ENCODE peak calls at places on chromosomes 5 and 9, in seven cellular contexts. R is SW 1271, V is transverse colon, N is NCI-H2081 treated with DMSO at 0.1 percent for 48 hours, A is prostate gland, B is C1 segment of cervical spinal cord, P is mucosa of descending colon. K is an unnamed sample.

GRCh38 chr5:91296691-91297143 is 86.4 kb downstream of the ARRDC3 start:
- DNase-seq in A (no peak), V (no peak), P (no peak), B (no peak), N (no peak), R (no peak), K (no peak)

GRCh38 chr5:158317507-158317906 is 458.6 kb upstream of the CLINT1 start:
- DNase-seq in A (peak), V (peak), B (no peak), P (peak), N (no peak), R (no peak), K (no peak)

GRCh38 chr5:133316346-133317343 is 264.8 kb downstream of the HSPA4 start:
- DNase-seq in A (no peak), B (no peak), N (no peak), V (no peak), P (peak), R (no peak), K (peak)

GRCh38 chr5:146662229-146662628 is 146.2 kb upstream of the GPR151 start:
- DNase-seq in V (no peak), R (no peak), A (no peak), B (no peak), N (no peak), P (peak), K (peak)

GRCh38 chr5:94376672-94377345 is 241.6 kb downstream of the KIAA0825 start:
- DNase-seq in V (no peak), P (peak), B (no peak), N (peak), R (no peak), A (no peak), K (no peak)

GRCh38 chr5:132300572-132301340 is 6.6 kb downstream of the SLC22A4 start:
- DNase-seq in R (no peak), N (no peak), B (no peak), A (peak), P (no peak), V (peak), K (no peak)

GRCh38 chr5:84450617-84451414 is 66.1 kb upstream of the EDIL3 start:
- DNase-seq in A (no peak), B (no peak), P (no peak), V (no peak), N (no peak), R (no peak), K (no peak)

GRCh38 chr9:104779334-104779733 is 15.4 kb downstream of the NIPSNAP3B start:
- DNase-seq in P (no peak), V (no peak), R (no peak), N (no peak), B (no peak), A (no peak), K (no peak)

GRCh38 chr9:76866689-76867088 is 39.2 kb downstream of the PRUNE2 start:
- DNase-seq in V (no peak), N (no peak), R (peak), A (no peak), P (no peak), B (no peak), K (no peak)

GRCh38 chr9:89686621-89687020 is 81.8 kb downstream of the GADD45G start:
- DNase-seq in V (no peak), B (no peak), R (no peak), N (no peak), P (no peak), A (no peak), K (no peak)

GRCh38 chr9:16125637-16126036 is 572.8 kb downstream of the CCDC171 start:
- DNase-seq in V (no peak), R (no peak), A (no peak), P (no peak), N (no peak), B (no peak), K (no peak)

GRCh38 chr9:129422843-129423700 is 197.8 kb downstream of the C9orf50 start:
- DNase-seq in A (no peak), B (no peak), R (no peak), V (no peak), N (no peak), P (no peak), K (no peak)

GRCh38 chr5:134007581-134008256 is 2.9 kb upstream of the VDAC1 start:
- DNase-seq in R (no peak), B (no peak), A (no peak), V (no peak), P (no peak), N (no peak), K (no peak)

GRCh38 chr5:174920906-174921550 is 196.6 kb downstream of the MSX2 start:
- DNase-seq in B (no peak), R (no peak), P (no peak), N (no peak), V (no peak), A (no peak), K (no peak)

GRCh38 chr9:108761530-108762347 is 94.0 kb downstream of the ACTL7B start:
- DNase-seq in N (no peak), P (peak), V (peak), B (no peak), R (no peak), A (peak), K (peak)

GRCh38 chr9:104227108-104227507 is 133.0 kb downstream of the SMC2 start:
- DNase-seq in V (no peak), A (no peak), B (no peak), R (no peak), N (no peak), P (no peak), K (no peak)

GRCh38 chr5:2756764-2757163 is 5.3 kb upstream of the IRX2 start:
- DNase-seq in B (no peak), R (no peak), A (no peak), V (no peak), N (no peak), P (no peak), K (no peak)

GRCh38 chr5:159331099-159331973 is 1.0 kb upstream of the IL12B start:
- DNase-seq in P (peak), A (peak), V (peak), B (no peak), R (no peak), N (no peak), K (no peak)

GRCh38 chr9:38419216-38419615 is 5.0 kb downstream of the IGFBPL1 start:
- DNase-seq in A (no peak), N (no peak), P (no peak), B (no peak), V (no peak), R (no peak), K (no peak)

GRCh38 chr5:132883261-132883834 is 9.9 kb downstream of the LEAP2 start:
- DNase-seq in B (no peak), P (peak), R (peak), N (no peak), V (peak), A (peak), K (peak)

GRCh38 chr5:28632607-28633006 is 1594.2 kb upstream of the CDH9 start:
- DNase-seq in N (no peak), B (no peak), P (no peak), V (no peak), A (no peak), R (no peak), K (no peak)

K was measured in HCT116.